ENCODE peak calls at places on chromosomes 5 and 9, in eight cellular contexts. One of them, this sample, is unnamed.

GRCh38 chr5:57940879-57941278 is 458.3 kb upstream of the ACTBL2 start:
- DNase-seq in mammary epithelial cell: no peak
- DNase-seq in AG10803: no peak
- DNase-seq in choroid plexus epithelial cell: no peak
- DNase-seq in lower lobe of right lung: no peak
- DNase-seq in AG09319: no peak
- DNase-seq in heart right ventricle: no peak
- DNase-seq in glutamatergic neuron: no peak
- DNase-seq in this sample: no peak

GRCh38 chr9:37029776-37030590 is 4.1 kb downstream of the PAX5 start:
- DNase-seq in mammary epithelial cell: peak; percentile 46
- DNase-seq in AG10803: no peak
- DNase-seq in choroid plexus epithelial cell: no peak
- DNase-seq in lower lobe of right lung: no peak
- DNase-seq in AG09319: no peak
- DNase-seq in heart right ventricle: no peak
- DNase-seq in glutamatergic neuron: peak; percentile 67
- DNase-seq in this sample: no peak

GRCh38 chr5:150412319-150413175 is at the start of gene CD74:
- DNase-seq in mammary epithelial cell: peak; percentile 64
- DNase-seq in AG10803: peak; percentile 17
- DNase-seq in choroid plexus epithelial cell: peak; percentile 66
- DNase-seq in lower lobe of right lung: peak; percentile 96
- DNase-seq in AG09319: no peak
- DNase-seq in heart right ventricle: peak; percentile 91
- DNase-seq in glutamatergic neuron: peak; percentile 52
- DNase-seq in this sample: peak; percentile 20

GRCh38 chr9:76628155-76628554 is 136.1 kb upstream of the PCA3 start:
- DNase-seq in mammary epithelial cell: no peak
- DNase-seq in AG10803: no peak
- DNase-seq in choroid plexus epithelial cell: no peak
- DNase-seq in lower lobe of right lung: no peak
- DNase-seq in AG09319: no peak
- DNase-seq in heart right ventricle: no peak
- DNase-seq in glutamatergic neuron: no peak
- DNase-seq in this sample: no peak

GRCh38 chr9:95573463-95573862 is 56.7 kb upstream of the PTCH1 start:
- DNase-seq in mammary epithelial cell: no peak
- DNase-seq in AG10803: no peak
- DNase-seq in choroid plexus epithelial cell: no peak
- DNase-seq in lower lobe of right lung: no peak
- DNase-seq in AG09319: no peak
- DNase-seq in heart right ventricle: no peak
- DNase-seq in glutamatergic neuron: no peak
- DNase-seq in this sample: no peak

GRCh38 chr9:4973902-4974301 is 11.2 kb upstream of the JAK2 start:
- DNase-seq in mammary epithelial cell: no peak
- DNase-seq in AG10803: no peak
- DNase-seq in choroid plexus epithelial cell: peak; percentile 46
- DNase-seq in lower lobe of right lung: no peak
- DNase-seq in AG09319: no peak
- DNase-seq in heart right ventricle: no peak
- DNase-seq in glutamatergic neuron: no peak
- DNase-seq in this sample: no peak

GRCh38 chr9:131732061-131732526 is 7.8 kb downstream of the RAPGEF1 start:
- DNase-seq in mammary epithelial cell: peak; percentile 71
- DNase-seq in AG10803: peak; percentile 86
- DNase-seq in choroid plexus epithelial cell: no peak
- DNase-seq in lower lobe of right lung: peak; percentile 46
- DNase-seq in AG09319: peak; percentile 54
- DNase-seq in heart right ventricle: no peak
- DNase-seq in glutamatergic neuron: no peak
- DNase-seq in this sample: no peak

GRCh38 chr5:6837519-6838110 is 124.4 kb downstream of the TENT4A start:
- DNase-seq in mammary epithelial cell: no peak
- DNase-seq in AG10803: no peak
- DNase-seq in choroid plexus epithelial cell: peak; percentile 3
- DNase-seq in lower lobe of right lung: no peak
- DNase-seq in AG09319: no peak
- DNase-seq in heart right ventricle: no peak
- DNase-seq in glutamatergic neuron: peak; percentile 59
- DNase-seq in this sample: no peak

GRCh38 chr9:100455470-100455869 is 17.5 kb upstream of the TMEFF1 start:
- DNase-seq in mammary epithelial cell: no peak
- DNase-seq in AG10803: peak; percentile 68
- DNase-seq in choroid plexus epithelial cell: peak; percentile 12
- DNase-seq in lower lobe of right lung: no peak
- DNase-seq in AG09319: no peak
- DNase-seq in heart right ventricle: no peak
- DNase-seq in glutamatergic neuron: no peak
- DNase-seq in this sample: no peak

GRCh38 chr5:31236339-31236738 is 42.9 kb downstream of the CDH6 start:
- DNase-seq in mammary epithelial cell: no peak
- DNase-seq in AG10803: no peak
- DNase-seq in choroid plexus epithelial cell: no peak
- DNase-seq in lower lobe of right lung: no peak
- DNase-seq in AG09319: no peak
- DNase-seq in heart right ventricle: no peak
- DNase-seq in glutamatergic neuron: no peak
- DNase-seq in this sample: no peak

GRCh38 chr5:57468481-57469165 is 14.0 kb downstream of the ACTBL2 start:
- DNase-seq in mammary epithelial cell: peak; percentile 57
- DNase-seq in AG10803: peak; percentile 86
- DNase-seq in choroid plexus epithelial cell: peak; percentile 89
- DNase-seq in lower lobe of right lung: no peak
- DNase-seq in AG09319: peak; percentile 31
- DNase-seq in heart right ventricle: no peak
- DNase-seq in glutamatergic neuron: no peak
- DNase-seq in this sample: no peak

GRCh38 chr9:77575785-77576184 is 72.3 kb downstream of the GNA14 start:
- DNase-seq in mammary epithelial cell: peak; percentile 6
- DNase-seq in AG10803: no peak
- DNase-seq in choroid plexus epithelial cell: peak; percentile 38
- DNase-seq in lower lobe of right lung: no peak
- DNase-seq in AG09319: no peak
- DNase-seq in heart right ventricle: no peak
- DNase-seq in glutamatergic neuron: no peak
- DNase-seq in this sample: peak; percentile 12

GRCh38 chr5:54295658-54296276 is 14.6 kb downstream of the ARL15 start:
- DNase-seq in mammary epithelial cell: no peak
- DNase-seq in AG10803: no peak
- DNase-seq in choroid plexus epithelial cell: no peak
- DNase-seq in lower lobe of right lung: no peak
- DNase-seq in AG09319: no peak
- DNase-seq in heart right ventricle: peak; percentile 36
- DNase-seq in glutamatergic neuron: no peak
- DNase-seq in this sample: no peak

GRCh38 chr9:100125236-100125635 is 26.2 kb downstream of the INVS start:
- DNase-seq in mammary epithelial cell: no peak
- DNase-seq in AG10803: no peak
- DNase-seq in choroid plexus epithelial cell: no peak
- DNase-seq in lower lobe of right lung: no peak
- DNase-seq in AG09319: no peak
- DNase-seq in heart right ventricle: no peak
- DNase-seq in glutamatergic neuron: no peak
- DNase-seq in this sample: no peak

GRCh38 chr9:27445057-27445990 is 78.8 kb upstream of the IFNK start:
- DNase-seq in mammary epithelial cell: no peak
- DNase-seq in AG10803: no peak
- DNase-seq in choroid plexus epithelial cell: no peak
- DNase-seq in lower lobe of right lung: no peak
- DNase-seq in AG09319: no peak
- DNase-seq in heart right ventricle: no peak
- DNase-seq in glutamatergic neuron: no peak
- DNase-seq in this sample: no peak

GRCh38 chr9:27450752-27451151 is 73.3 kb upstream of the IFNK start:
- DNase-seq in mammary epithelial cell: no peak
- DNase-seq in AG10803: no peak
- DNase-seq in choroid plexus epithelial cell: no peak
- DNase-seq in lower lobe of right lung: no peak
- DNase-seq in AG09319: no peak
- DNase-seq in heart right ventricle: no peak
- DNase-seq in glutamatergic neuron: no peak
- DNase-seq in this sample: no peak

GRCh38 chr9:27442464-27442863 is 81.6 kb upstream of the IFNK start:
- DNase-seq in mammary epithelial cell: no peak
- DNase-seq in AG10803: peak; percentile 14
- DNase-seq in choroid plexus epithelial cell: no peak
- DNase-seq in lower lobe of right lung: no peak
- DNase-seq in AG09319: no peak
- DNase-seq in heart right ventricle: no peak
- DNase-seq in glutamatergic neuron: no peak
- DNase-seq in this sample: no peak

GRCh38 chr9:27451207-27451792 is 72.8 kb upstream of the IFNK start:
- DNase-seq in mammary epithelial cell: no peak
- DNase-seq in AG10803: peak; percentile 22
- DNase-seq in choroid plexus epithelial cell: no peak
- DNase-seq in lower lobe of right lung: no peak
- DNase-seq in AG09319: no peak
- DNase-seq in heart right ventricle: no peak
- DNase-seq in glutamatergic neuron: no peak
- DNase-seq in this sample: no peak

DNA sequence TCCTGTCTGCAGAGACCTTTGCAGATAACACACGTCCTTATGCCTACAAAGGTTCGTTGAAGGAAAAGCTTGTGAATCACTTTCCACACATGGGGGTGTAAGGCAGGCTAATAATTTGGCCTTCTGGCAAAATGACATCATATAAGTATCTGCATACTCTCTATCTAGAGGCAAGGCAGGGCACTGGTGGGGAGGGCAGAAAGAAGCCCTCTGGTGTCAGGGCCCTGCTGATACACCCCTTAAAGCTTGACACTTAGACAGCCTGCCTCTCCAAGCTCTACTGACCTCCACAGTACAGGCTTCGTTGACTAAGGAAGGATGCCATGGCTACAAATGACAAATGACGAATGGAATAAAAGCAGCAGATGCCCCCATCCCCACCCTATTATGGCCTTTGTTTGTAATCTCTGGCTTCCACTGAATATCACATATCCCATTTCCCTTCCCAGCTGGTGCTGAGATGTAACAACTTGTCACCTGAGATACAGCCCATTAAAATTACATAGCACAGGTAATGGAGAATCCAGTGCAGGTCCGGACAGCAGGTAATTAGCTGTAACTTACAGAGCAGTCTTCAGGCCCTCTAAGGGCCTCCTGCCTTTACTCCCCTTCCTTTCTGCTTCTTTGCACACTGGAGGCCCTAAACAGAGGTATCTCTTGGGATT is 76.9 kb upstream of the IFNK start:
- DNase-seq in mammary epithelial cell: no peak
- DNase-seq in AG10803: no peak
- DNase-seq in choroid plexus epithelial cell: no peak
- DNase-seq in lower lobe of right lung: no peak
- DNase-seq in AG09319: no peak
- DNase-seq in heart right ventricle: no peak
- DNase-seq in glutamatergic neuron: no peak
- DNase-seq in this sample: no peak
- TF ChIP-seq CTCF in mammary epithelial cell: no peak
- TF ChIP-seq CTCF in AG10803: no peak
- TF ChIP-seq CTCF in choroid plexus epithelial cell: no peak
- TF ChIP-seq CTCF in lower lobe of right lung: no peak
- TF ChIP-seq CTCF in AG09319: no peak
- TF ChIP-seq CTCF in heart right ventricle: no peak
- TF ChIP-seq CTCF in glutamatergic neuron: no peak
- TF ChIP-seq CTCF in this sample: no peak

DNA sequence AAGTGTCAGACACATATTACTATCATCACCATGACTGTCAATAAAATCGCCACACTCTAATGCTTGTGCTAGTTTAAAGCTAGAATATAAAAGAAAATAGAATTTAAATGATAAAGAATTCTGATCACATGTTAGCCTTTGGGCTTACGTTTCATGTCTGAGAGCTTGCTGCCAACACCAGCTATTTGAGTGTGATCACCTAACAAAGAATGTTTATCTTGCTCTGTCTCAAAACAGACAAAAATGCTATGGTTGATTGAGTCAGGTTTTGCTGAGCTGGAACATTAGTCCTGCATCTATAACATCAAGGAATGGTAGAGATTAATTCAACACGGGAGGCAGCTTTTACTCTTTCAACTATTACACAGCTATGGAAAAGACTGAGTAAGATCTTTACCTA is 50.7 kb downstream of the MSX2 start:
- DNase-seq in mammary epithelial cell: no peak
- DNase-seq in AG10803: no peak
- DNase-seq in choroid plexus epithelial cell: no peak
- DNase-seq in lower lobe of right lung: no peak
- DNase-seq in AG09319: no peak
- DNase-seq in heart right ventricle: no peak
- DNase-seq in glutamatergic neuron: no peak
- DNase-seq in this sample: peak; percentile 19
- TF ChIP-seq CTCF in mammary epithelial cell: no peak
- TF ChIP-seq CTCF in AG10803: no peak
- TF ChIP-seq CTCF in choroid plexus epithelial cell: no peak
- TF ChIP-seq CTCF in lower lobe of right lung: no peak
- TF ChIP-seq CTCF in AG09319: no peak
- TF ChIP-seq CTCF in heart right ventricle: no peak
- TF ChIP-seq CTCF in glutamatergic neuron: no peak
- TF ChIP-seq CTCF in this sample: no peak

GRCh38 chr5:463952-464351 is 21.0 kb downstream of the EXOC3 start:
- DNase-seq in mammary epithelial cell: no peak
- DNase-seq in AG10803: no peak
- DNase-seq in choroid plexus epithelial cell: no peak
- DNase-seq in lower lobe of right lung: peak; percentile 62
- DNase-seq in AG09319: no peak
- DNase-seq in heart right ventricle: no peak
- DNase-seq in glutamatergic neuron: peak; percentile 4
- DNase-seq in this sample: no peak
- TF ChIP-seq CTCF in mammary epithelial cell: no peak
- TF ChIP-seq CTCF in AG10803: no peak
- TF ChIP-seq CTCF in choroid plexus epithelial cell: no peak
- TF ChIP-seq CTCF in lower lobe of right lung: no peak
- TF ChIP-seq CTCF in AG09319: no peak
- TF ChIP-seq CTCF in heart right ventricle: no peak
- TF ChIP-seq CTCF in glutamatergic neuron: no peak
- TF ChIP-seq CTCF in this sample: no peak

GRCh38 chr9:109254317-109254716 is 66.5 kb downstream of the EPB41L4B start:
- DNase-seq in mammary epithelial cell: peak; percentile 70
- DNase-seq in AG10803: peak; percentile 78
- DNase-seq in choroid plexus epithelial cell: peak; percentile 88
- DNase-seq in lower lobe of right lung: no peak
- DNase-seq in AG09319: peak; percentile 32
- DNase-seq in heart right ventricle: no peak
- DNase-seq in glutamatergic neuron: no peak
- DNase-seq in this sample: no peak

GRCh38 chr9:109252291-109252690 is 68.6 kb downstream of the EPB41L4B start:
- DNase-seq in mammary epithelial cell: peak; percentile 70
- DNase-seq in AG10803: no peak
- DNase-seq in choroid plexus epithelial cell: no peak
- DNase-seq in lower lobe of right lung: no peak
- DNase-seq in AG09319: no peak
- DNase-seq in heart right ventricle: no peak
- DNase-seq in glutamatergic neuron: no peak
- DNase-seq in this sample: no peak

GRCh38 chr9:109253241-109253636 is 67.6 kb downstream of the EPB41L4B start:
- DNase-seq in mammary epithelial cell: no peak
- DNase-seq in AG10803: no peak
- DNase-seq in choroid plexus epithelial cell: no peak
- DNase-seq in lower lobe of right lung: no peak
- DNase-seq in AG09319: no peak
- DNase-seq in heart right ventricle: no peak
- DNase-seq in glutamatergic neuron: no peak
- DNase-seq in this sample: no peak

GRCh38 chr9:109255394-109255793 is 65.5 kb downstream of the EPB41L4B start:
- DNase-seq in mammary epithelial cell: no peak
- DNase-seq in AG10803: no peak
- DNase-seq in choroid plexus epithelial cell: no peak
- DNase-seq in lower lobe of right lung: no peak
- DNase-seq in AG09319: no peak
- DNase-seq in heart right ventricle: no peak
- DNase-seq in glutamatergic neuron: no peak
- DNase-seq in this sample: no peak

GRCh38 chr9:109253637-109254284 is 67.1 kb downstream of the EPB41L4B start:
- DNase-seq in mammary epithelial cell: peak; percentile 93
- DNase-seq in AG10803: peak; percentile 72
- DNase-seq in choroid plexus epithelial cell: peak; percentile 88
- DNase-seq in lower lobe of right lung: no peak
- DNase-seq in AG09319: peak; percentile 24
- DNase-seq in heart right ventricle: no peak
- DNase-seq in glutamatergic neuron: no peak
- DNase-seq in this sample: peak; percentile 45
- TF ChIP-seq CTCF in mammary epithelial cell: peak; percentile 22
- TF ChIP-seq CTCF in AG10803: no peak
- TF ChIP-seq CTCF in choroid plexus epithelial cell: peak; percentile 6
- TF ChIP-seq CTCF in lower lobe of right lung: no peak
- TF ChIP-seq CTCF in AG09319: no peak
- TF ChIP-seq CTCF in heart right ventricle: no peak
- TF ChIP-seq CTCF in glutamatergic neuron: no peak
- TF ChIP-seq CTCF in this sample: no peak